ENCODE peak calls at places on chromosomes 3 and 15, in four cellular contexts. C is tibial artery, X is astrocyte, Y is endodermal cell. J is an unnamed sample.

GRCh38 chr15:65192016-65192415 is 6.9 kb upstream of the CLPX start:
- DNase-seq in X (no peak), C (no peak), Y (no peak), J (no peak)

GRCh38 chr3:53766706-53767105 is 79.5 kb downstream of the CHDH start:
- DNase-seq in X (no peak), C (no peak), Y (no peak), J (peak; percentile 13)

GRCh38 chr3:70392227-70392626 is 79.8 kb upstream of the MDFIC2 start:
- DNase-seq in X (no peak), C (no peak), Y (peak; percentile 72), J (peak; percentile 7)

GRCh38 chr3:117130222-117130621 is 420.6 kb downstream of the TUSC7 start:
- DNase-seq in X (no peak), Y (no peak), C (no peak), J (no peak)

GRCh38 chr3:124788254-124788745 is 58.0 kb downstream of the UMPS start:
- DNase-seq in X (no peak), C (no peak), Y (no peak), J (no peak)

GRCh38 chr3:127212231-127212630 is 19.3 kb downstream of the PRR23E start:
- DNase-seq in Y (no peak), C (no peak), X (no peak), J (no peak)

GRCh38 chr3:114022145-114022544 is 34.2 kb downstream of the CCDC191 start:
- DNase-seq in C (no peak), Y (no peak), X (peak; percentile 7), J (no peak)

GRCh38 chr15:92901053-92901761 is 1.1 kb downstream of the CHD2 start:
- DNase-seq in X (no peak), Y (no peak), C (no peak), J (no peak)

GRCh38 chr3:79167651-79168416 is 600.0 kb downstream of the ROBO1 start:
- DNase-seq in C (no peak), Y (no peak), X (peak; percentile 97), J (no peak)

GRCh38 chr3:82643948-82644347 is 882.5 kb upstream of the GBE1 start:
- DNase-seq in Y (peak; percentile 78), X (peak; percentile 2), C (no peak), J (peak; percentile 50)

GRCh38 chr3:184796954-184797353 is 15.0 kb upstream of the VPS8 start:
- DNase-seq in Y (no peak), C (no peak), X (no peak), J (no peak)

GRCh38 chr15:85632014-85632413 is 162.7 kb downstream of the KLHL25 start:
- DNase-seq in X (no peak), Y (no peak), C (no peak), J (no peak)

GRCh38 chr3:112117826-112118571 is 15.0 kb downstream of the GCSAM start:
- DNase-seq in X (no peak), Y (peak; percentile 60), C (no peak), J (peak; percentile 25)

GRCh38 chr15:39585394-39585841 is 4.5 kb downstream of the THBS1 start:
- DNase-seq in C (no peak), Y (no peak), X (no peak), J (no peak)

GRCh38 chr3:8657804-8658311 is 13.3 kb upstream of the SSUH2 start:
- DNase-seq in C (peak; percentile 63), X (peak; percentile 65), Y (peak; percentile 37), J (no peak)
- H3K27ac ChIP-seq in C (peak overlapping the region; percentile 61), X (peak overlapping the region; percentile 51), Y (peak overlapping the region; percentile 89), J (no peak overlapping the region)

GRCh38 chr3:42905740-42906084 is 230 bp upstream of the ZNF662 start:
- DNase-seq in X (no peak), C (no peak), Y (no peak), J (no peak)
- H3K27ac ChIP-seq in X (no peak overlapping the region), C (peak overlapping the region; percentile 76), Y (no peak overlapping the region), J (no peak overlapping the region)

GRCh38 chr3:4908066-4908768 is 71.0 kb upstream of the BHLHE40 start:
- DNase-seq in Y (no peak), X (no peak), C (no peak), J (no peak)

GRCh38 chr3:4907050-4907449 is 72.2 kb upstream of the BHLHE40 start:
- DNase-seq in C (no peak), X (no peak), Y (no peak), J (no peak)

GRCh38 chr3:4906107-4906621 is 73.1 kb upstream of the BHLHE40 start:
- DNase-seq in C (no peak), X (peak; percentile 82), Y (no peak), J (peak; percentile 41)

GRCh38 chr3:4907647-4908046 is 71.6 kb upstream of the BHLHE40 start:
- DNase-seq in C (no peak), X (no peak), Y (no peak), J (no peak)

DNA sequence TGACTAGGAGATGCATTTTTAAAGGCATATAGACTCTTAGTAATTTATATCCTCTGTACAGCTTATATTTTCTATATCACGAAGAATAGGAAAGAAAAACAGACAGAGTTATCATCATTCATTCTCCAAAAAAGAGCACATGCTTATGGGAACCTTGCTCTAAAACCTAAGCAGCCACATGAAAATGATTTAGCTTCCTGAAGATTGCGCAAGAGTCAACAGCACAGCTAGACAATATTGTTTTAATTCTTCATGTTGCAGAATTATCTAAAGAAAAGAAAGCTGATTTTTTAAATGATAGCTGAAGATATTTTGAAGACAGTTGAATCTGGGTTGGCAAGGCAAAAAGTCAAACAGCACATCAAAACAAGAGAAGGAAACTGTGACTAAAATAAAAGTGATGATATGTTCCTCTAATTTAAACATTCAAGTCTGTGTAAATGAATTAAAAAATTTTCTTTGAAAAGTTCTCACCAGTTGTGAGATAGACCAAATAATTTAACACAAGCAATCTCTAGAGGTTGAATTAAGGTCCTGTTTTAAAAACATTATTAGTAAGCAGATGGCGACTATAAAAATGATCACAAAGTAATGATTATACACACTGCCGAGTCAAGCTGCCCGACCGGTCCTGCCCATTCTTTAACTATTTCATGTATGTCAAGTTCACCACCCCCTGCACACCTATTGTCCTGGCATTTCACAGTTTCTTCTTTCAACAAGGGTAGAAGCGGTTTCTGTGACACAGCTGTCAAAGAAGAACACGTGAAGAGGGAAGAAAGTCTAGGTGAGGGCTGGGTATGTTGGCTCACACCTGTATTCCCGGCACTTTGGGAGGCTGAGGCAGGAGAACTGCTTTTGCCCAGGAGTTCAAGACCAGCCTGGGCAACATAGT is 74.2 kb upstream of the BHLHE40 start:
- DNase-seq in C (no peak), Y (no peak), X (peak; percentile 29), J (no peak)
- H3K27ac ChIP-seq in C (no peak overlapping the region), Y (no peak overlapping the region), X (no peak overlapping the region), J (no peak overlapping the region)

DNA sequence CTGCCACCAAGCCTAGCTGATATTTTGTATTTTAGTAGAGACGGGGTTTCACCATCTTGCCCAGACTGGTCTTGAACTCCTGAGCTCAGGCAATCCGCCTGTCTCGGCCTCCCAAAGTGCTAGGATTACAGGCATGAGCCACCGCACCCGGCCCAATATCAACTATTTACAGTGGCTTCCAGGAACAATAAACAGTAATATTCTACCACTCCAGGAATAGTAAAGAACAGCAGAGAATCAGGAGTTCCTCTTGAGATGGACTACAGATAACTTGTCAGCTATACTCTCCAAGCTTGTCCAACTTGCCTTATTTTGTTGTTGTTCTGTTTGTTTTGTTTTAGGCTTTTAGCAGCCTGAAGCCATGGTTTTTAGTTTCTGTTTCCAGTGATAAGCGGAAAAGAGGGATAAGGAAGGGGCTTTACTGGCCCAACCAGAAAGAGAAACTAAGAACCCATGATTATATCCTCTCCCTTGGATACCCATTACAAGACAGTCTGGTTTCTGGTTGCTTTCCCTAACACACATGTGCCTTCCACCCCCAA is 36.8 kb downstream of the ARHGEF3 start:
- DNase-seq in C (no peak), X (no peak), Y (no peak), J (no peak)
- H3K27ac ChIP-seq in C (no peak overlapping the region), X (no peak overlapping the region), Y (no peak overlapping the region), J (no peak overlapping the region)

DNA sequence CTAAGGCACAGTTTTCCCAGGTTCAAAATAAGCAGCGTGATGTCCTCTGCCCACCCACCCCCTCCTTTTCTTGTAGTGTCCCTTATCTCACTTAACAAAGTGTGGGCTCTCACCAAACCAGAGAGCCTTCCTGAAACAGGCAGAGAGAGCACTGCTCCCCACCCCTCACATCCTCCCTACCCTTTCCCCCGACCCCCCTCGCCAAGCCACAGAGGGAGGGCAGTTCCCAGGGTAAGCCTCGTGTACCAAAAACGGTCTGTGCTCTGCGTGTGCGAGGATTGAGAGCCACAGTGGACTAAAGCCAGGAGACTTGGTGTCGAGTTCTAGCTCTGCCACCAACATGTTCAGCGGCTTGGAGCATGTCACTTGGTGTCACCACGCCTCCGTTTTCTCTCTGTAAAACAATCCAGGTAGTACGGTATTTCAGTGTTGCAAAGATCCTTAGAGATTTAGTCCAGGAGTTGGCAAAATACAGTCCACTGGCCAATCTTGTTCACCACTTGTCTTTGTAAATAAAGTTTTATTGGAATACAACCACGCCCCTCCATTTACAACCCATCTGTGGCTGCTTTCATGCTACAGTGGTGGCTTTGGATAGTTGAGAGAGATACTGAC is 249.9 kb downstream of the OPA1 start:
- DNase-seq in Y (no peak), C (no peak), X (no peak), J (no peak)
- H3K27ac ChIP-seq in Y (no peak overlapping the region), C (no peak overlapping the region), X (no peak overlapping the region), J (no peak overlapping the region)

GRCh38 chr15:33069161-33069560 is 125.4 kb downstream of the FMN1 start:
- DNase-seq in X (no peak), Y (peak; percentile 49), C (no peak), J (no peak)

GRCh38 chr15:33068531-33068990 is 126.0 kb downstream of the FMN1 start:
- DNase-seq in C (peak; percentile 66), Y (peak; percentile 70), X (peak; percentile 23), J (peak; percentile 26)

GRCh38 chr15:33068007-33068441 is 126.5 kb downstream of the FMN1 start:
- DNase-seq in Y (peak; percentile 85), X (no peak), C (peak; percentile 79), J (peak; percentile 28)

GRCh38 chr15:33066584-33066983 is 127.9 kb downstream of the FMN1 start:
- DNase-seq in Y (no peak), C (no peak), X (no peak), J (no peak)

DNA sequence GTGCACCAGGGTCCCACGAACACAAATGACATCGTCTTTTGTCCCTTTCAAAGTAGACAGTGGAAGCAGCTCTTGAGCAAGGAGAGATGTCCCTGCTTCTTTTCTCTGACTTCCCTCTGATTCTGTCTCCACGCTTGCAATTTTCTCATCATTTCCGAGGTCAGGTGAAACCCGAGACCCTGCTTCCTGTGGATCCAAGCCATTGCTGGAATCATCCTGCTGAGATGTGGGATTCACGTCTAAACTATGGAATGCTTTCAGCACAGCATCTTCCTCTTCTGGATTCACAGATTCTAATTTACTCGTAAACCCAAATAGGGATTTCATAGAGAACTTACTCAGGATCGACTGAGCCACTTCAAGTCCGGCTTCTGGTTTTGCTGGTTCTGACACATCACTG is 127.1 kb downstream of the FMN1 start:
- DNase-seq in X (peak; percentile 71), Y (peak; percentile 62), C (no peak), J (no peak)
- H3K27ac ChIP-seq in X (peak overlapping the region; percentile 82), Y (no peak overlapping the region), C (no peak overlapping the region), J (no peak overlapping the region)